ENCODE peak calls at places on chromosomes 2 and 18, in eight cellular contexts. G is kidney, D is A673, V is A549, B is pancreas, W is lower lobe of right lung, X is adrenal gland, I is sigmoid colon. Y is an unnamed sample.

GRCh38 chr18:24878289-24878688 is 417.9 kb downstream of the HRH4 start:
- DNase-seq in V (peak; percentile 17), I (no peak), G (no peak), X (no peak), W (no peak), D (peak; percentile 18), B (no peak), Y (no peak)

GRCh38 chr2:20536619-20537422 is 89.9 kb downstream of the RHOB start:
- DNase-seq in B (no peak), V (no peak), W (no peak), D (no peak), I (peak; percentile 79), G (no peak), X (no peak), Y (no peak)

GRCh38 chr2:200795044-200795443 is 16.7 kb upstream of the BZW1 start:
- DNase-seq in I (peak; percentile 68), V (peak; percentile 49), G (no peak), X (peak; percentile 60), W (no peak), D (no peak), B (no peak), Y (no peak)

GRCh38 chr2:223697316-223697875 is 95.2 kb upstream of the SCG2 start:
- DNase-seq in I (no peak), D (no peak), B (no peak), W (no peak), G (no peak), V (no peak), X (no peak), Y (no peak)

GRCh38 chr18:44602845-44603244 is 77.8 kb upstream of the SETBP1 start:
- DNase-seq in V (no peak), D (peak; percentile 10), X (no peak), W (no peak), B (no peak), G (no peak), I (no peak), Y (no peak)

GRCh38 chr18:59823611-59824195 is 76.1 kb upstream of the PMAIP1 start:
- DNase-seq in I (peak; percentile 87), X (peak; percentile 83), B (no peak), D (peak; percentile 80), W (no peak), G (no peak), V (peak; percentile 66), Y (peak; percentile 75)

GRCh38 chr2:236264256-236264655 is at the start of gene ASB18:
- DNase-seq in D (no peak), G (no peak), X (no peak), W (no peak), B (no peak), I (no peak), V (no peak), Y (no peak)

GRCh38 chr2:59974051-59974766 is 579.2 kb downstream of the BCL11A start:
- DNase-seq in I (no peak), X (no peak), V (no peak), D (no peak), G (peak; percentile 43), W (no peak), B (no peak), Y (no peak)

GRCh38 chr2:151032741-151033152 is 228.9 kb downstream of the RBM43 start:
- DNase-seq in D (no peak), B (no peak), V (no peak), W (no peak), G (no peak), I (no peak), X (no peak), Y (no peak)

GRCh38 chr18:25594351-25594750 is 242.4 kb upstream of the ZNF521 start:
- DNase-seq in W (no peak), X (no peak), D (no peak), I (no peak), V (no peak), G (no peak), B (no peak), Y (no peak)

GRCh38 chr2:48768669-48769068 is 13.1 kb upstream of the LHCGR start:
- DNase-seq in V (no peak), X (no peak), W (no peak), B (no peak), I (no peak), D (peak; percentile 56), G (no peak), Y (no peak)

GRCh38 chr2:107595749-107596148 is 230.9 kb upstream of the RGPD4 start:
- DNase-seq in X (no peak), V (peak; percentile 22), D (no peak), W (no peak), I (no peak), B (no peak), G (no peak), Y (no peak)

GRCh38 chr2:181457741-181458425 is 697 bp downstream of the ITGA4 start:
- DNase-seq in D (peak; percentile 36), I (peak; percentile 64), X (peak; percentile 23), V (no peak), G (peak; percentile 79), B (peak; percentile 64), W (peak; percentile 63), Y (peak; percentile 61)

GRCh38 chr2:183408562-183408961 is 284.3 kb downstream of the NUP35 start:
- DNase-seq in G (no peak), W (no peak), D (no peak), V (no peak), X (no peak), B (no peak), I (no peak), Y (no peak)

GRCh38 chr2:152406119-152406835 is 71.3 kb downstream of the FMNL2 start:
- DNase-seq in G (no peak), V (no peak), W (no peak), X (no peak), D (no peak), I (no peak), B (no peak), Y (no peak)

GRCh38 chr2:233165895-233166661 is 85.4 kb upstream of the ATG16L1 start:
- DNase-seq in B (no peak), I (peak; percentile 71), W (peak; percentile 88), D (no peak), G (peak; percentile 84), V (peak; percentile 56), X (peak; percentile 42), Y (peak; percentile 66)

GRCh38 chr2:175844169-175844568 is 157.9 kb downstream of the LNPK start:
- DNase-seq in V (no peak), D (no peak), W (no peak), I (no peak), X (no peak), B (no peak), G (no peak), Y (no peak)

GRCh38 chr2:237244976-237245646 is 159.4 kb downstream of the COPS8 start:
- DNase-seq in B (no peak), G (no peak), I (no peak), D (no peak), X (no peak), V (no peak), W (no peak), Y (no peak)

GRCh38 chr2:126797622-126798275 is 100.9 kb upstream of the TEX51 start:
- DNase-seq in B (no peak), X (no peak), I (peak; percentile 40), W (no peak), V (no peak), D (no peak), G (no peak), Y (no peak)

GRCh38 chr2:132253496-132254305 is 91.9 kb upstream of the ANKRD30BL start:
- DNase-seq in W (no peak), D (no peak), G (peak; percentile 59), V (no peak), B (no peak), I (no peak), X (no peak), Y (no peak)

GRCh38 chr2:132255714-132256113 is 94.0 kb upstream of the ANKRD30BL start:
- DNase-seq in X (no peak), V (no peak), B (no peak), W (no peak), G (no peak), I (no peak), D (no peak), Y (no peak)

GRCh38 chr2:132252191-132252893 is 90.6 kb upstream of the ANKRD30BL start:
- DNase-seq in X (no peak), W (peak; percentile 37), I (no peak), B (no peak), V (no peak), D (no peak), G (peak; percentile 61), Y (no peak)

GRCh38 chr2:132256251-132256902 is 94.6 kb upstream of the ANKRD30BL start:
- DNase-seq in X (no peak), G (peak; percentile 71), I (no peak), B (no peak), W (no peak), D (no peak), V (no peak), Y (no peak)

GRCh38 chr2:132252894-132253264 is 91.1 kb upstream of the ANKRD30BL start:
- DNase-seq in B (no peak), I (no peak), V (no peak), W (no peak), D (no peak), X (no peak), G (peak; percentile 53), Y (no peak)
- H3K9me3 ChIP-seq in B (no peaks in the 10 kb centered on the region), I (no peaks in the 10 kb centered on the region), V (peaks cover 2% of the 10 kb centered on the region), W (peaks cover 13% of the 10 kb centered on the region), D (no peaks in the 10 kb centered on the region), X (no peaks in the 10 kb centered on the region), G (no peaks in the 10 kb centered on the region), Y (no peaks in the 10 kb centered on the region)

DNA sequence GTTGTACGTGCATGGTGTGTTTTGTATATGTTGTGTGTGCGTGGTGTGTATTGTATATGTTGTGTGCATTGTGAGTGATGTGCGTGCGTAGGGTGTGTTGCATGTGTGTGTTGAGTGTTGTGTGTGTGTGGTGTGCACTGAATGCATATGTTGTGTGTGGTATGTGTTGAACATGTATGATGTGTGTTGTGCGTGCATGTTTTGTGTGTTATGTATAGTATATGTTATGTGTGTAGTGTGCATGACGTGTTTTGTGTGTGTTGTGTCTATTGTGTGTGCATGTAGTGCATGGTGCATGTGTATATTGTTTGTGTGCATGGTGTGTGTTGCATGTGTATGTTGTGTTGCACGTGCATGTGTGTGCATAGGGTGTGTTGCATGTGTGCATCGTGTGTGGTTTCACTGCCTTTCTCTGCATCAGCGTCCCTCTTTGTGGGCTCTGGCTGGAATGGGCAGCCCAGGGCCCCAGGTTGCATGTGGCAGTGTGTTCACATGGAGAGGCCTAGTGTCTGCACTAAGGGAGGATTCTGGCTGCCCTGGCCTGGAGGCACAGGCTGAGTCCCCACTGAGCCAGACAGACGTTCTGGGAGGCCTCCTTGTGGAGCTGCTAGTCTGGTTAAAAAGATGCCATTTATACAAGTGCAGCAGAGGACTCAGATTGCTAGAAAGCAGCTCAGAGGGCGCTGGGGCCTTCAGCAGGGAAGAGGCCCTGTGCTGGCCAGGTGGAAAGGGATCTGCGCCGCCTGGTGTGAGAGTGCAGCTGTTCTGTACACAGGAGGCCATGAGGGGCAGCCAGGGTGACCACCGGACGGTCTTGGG is 107.2 kb downstream of the FAM168B start:
- DNase-seq in G (no peak), X (no peak), V (no peak), W (no peak), I (no peak), D (no peak), B (no peak), Y (no peak)
- H3K9me3 ChIP-seq in G (no peaks in the 10 kb centered on the region), X (no peaks in the 10 kb centered on the region), V (no peaks in the 10 kb centered on the region), W (no peaks in the 10 kb centered on the region), I (no peaks in the 10 kb centered on the region), D (no peaks in the 10 kb centered on the region), B (no peaks in the 10 kb centered on the region), Y (no peaks in the 10 kb centered on the region)

GRCh38 chr2:204808494-204808893 is 263.2 kb downstream of the PARD3B start:
- DNase-seq in X (no peak), D (no peak), V (no peak), B (no peak), W (no peak), I (no peak), G (no peak), Y (no peak)
- H3K9me3 ChIP-seq in X (no peaks in the 10 kb centered on the region), D (peaks cover 13% of the 10 kb centered on the region), V (peaks cover 5% of the 10 kb centered on the region), B (no peaks in the 10 kb centered on the region), W (peaks cover 21% of the 10 kb centered on the region), I (peaks cover 3% of the 10 kb centered on the region), G (no peaks in the 10 kb centered on the region), Y (peaks cover 3% of the 10 kb centered on the region)

GRCh38 chr2:61435291-61435690 is 35.6 kb downstream of the USP34 start:
- DNase-seq in B (no peak), I (no peak), D (no peak), G (no peak), X (no peak), V (no peak), W (no peak), Y (no peak)
- H3K9me3 ChIP-seq in B (no peaks in the 10 kb centered on the region), I (no peaks in the 10 kb centered on the region), D (peaks cover 26% of the 10 kb centered on the region), G (no peaks in the 10 kb centered on the region), X (peaks cover 3% of the 10 kb centered on the region), V (no peaks in the 10 kb centered on the region), W (no peaks in the 10 kb centered on the region), Y (no peaks in the 10 kb centered on the region)

Y was measured in transverse colon.